ENCODE peak calls at places on chromosomes 1 and 21, in ten cellular contexts. O, G, X, Q, Y, A, I, K, E and T are unnamed samples.

GRCh38 chr1:19081218-19081893 is 124.9 kb upstream of the IFFO2 start:
- DNase-seq in O (no peak), G (no peak), X (no peak), Q (no peak), Y (no peak), A (no peak), I (no peak), K (peak; percentile 83), E (peak; percentile 79), T (no peak)

GRCh38 chr1:101185421-101185820 is 51.4 kb upstream of the S1PR1 start:
- DNase-seq in O (no peak), G (no peak), X (no peak), Q (no peak), Y (no peak), A (no peak), I (no peak), K (no peak), E (no peak), T (no peak)

GRCh38 chr1:36594041-36594440 is 111.3 kb upstream of the CSF3R start:
- DNase-seq in O (no peak), G (no peak), X (no peak), Q (no peak), Y (no peak), A (peak; percentile 73), I (no peak), K (no peak), E (no peak), T (no peak)

GRCh38 chr1:212529211-212529731 is 79.3 kb upstream of the ATF3 start:
- DNase-seq in O (no peak), G (no peak), X (no peak), Q (no peak), Y (no peak), A (no peak), I (no peak), K (no peak), E (peak; percentile 43), T (no peak)

GRCh38 chr1:88892146-88892877 is 945 bp upstream of the GTF2B start:
- DNase-seq in O (no peak), G (no peak), X (no peak), Q (no peak), Y (no peak), A (peak; percentile 92), I (no peak), K (peak; percentile 90), E (peak; percentile 88), T (no peak)

GRCh38 chr1:9835758-9836631 is 12.2 kb upstream of the CLSTN1 start:
- DNase-seq in O (peak; percentile 58), G (no peak), X (peak; percentile 62), Q (peak; percentile 47), Y (no peak), A (no peak), I (peak; percentile 93), K (no peak), E (no peak), T (peak; percentile 28)

GRCh38 chr21:37555672-37556261 is 189.2 kb downstream of the DYRK1A start:
- DNase-seq in O (peak; percentile 58), G (no peak), X (no peak), Q (no peak), Y (no peak), A (no peak), I (no peak), K (no peak), E (no peak), T (no peak)

GRCh38 chr1:109214695-109215623 is 1.2 kb downstream of the SARS1 start:
- DNase-seq in O (no peak), G (no peak), X (no peak), Q (no peak), Y (peak; percentile 35), A (peak; percentile 28), I (peak; percentile 25), K (no peak), E (peak; percentile 70), T (peak; percentile 27)

GRCh38 chr1:21550097-21550496 is 40.9 kb downstream of the ALPL start:
- DNase-seq in O (no peak), G (no peak), X (no peak), Q (no peak), Y (no peak), A (no peak), I (no peak), K (no peak), E (no peak), T (no peak)

GRCh38 chr1:230745071-230745470 is 2.1 kb upstream of the CAPN9 start:
- DNase-seq in O (no peak), G (no peak), X (no peak), Q (no peak), Y (no peak), A (no peak), I (no peak), K (no peak), E (no peak), T (no peak)